ENCODE peak calls at places on chromosome 7, in eight cellular contexts. One of them, this sample, is unnamed.

GRCh38 chr7:5143935-5144903 is 45.8 kb upstream of the WIPI2 start:
- DNase-seq in endothelial cell of umbilical vein: no peak
- DNase-seq in transverse colon: peak
- DNase-seq in small intestine: no peak
- DNase-seq in BJ: no peak
- DNase-seq in tibial nerve: no peak
- DNase-seq in tibial artery: no peak
- DNase-seq in fibroblast of mammary gland: peak
- DNase-seq in this sample: no peak

GRCh38 chr7:95199779-95200558 is 124.4 kb downstream of the PON1 start:
- DNase-seq in tibial nerve: no peak
- DNase-seq in transverse colon: peak
- DNase-seq in tibial artery: no peak
- DNase-seq in fibroblast of mammary gland: peak
- DNase-seq in endothelial cell of umbilical vein: peak
- DNase-seq in small intestine: peak
- DNase-seq in BJ: no peak
- DNase-seq in this sample: no peak

GRCh38 chr7:82729172-82730030 is 285.8 kb upstream of the CACNA2D1 start:
- DNase-seq in transverse colon: no peak
- DNase-seq in tibial artery: no peak
- DNase-seq in tibial nerve: no peak
- DNase-seq in fibroblast of mammary gland: peak
- DNase-seq in BJ: no peak
- DNase-seq in endothelial cell of umbilical vein: peak
- DNase-seq in small intestine: peak
- DNase-seq in this sample: no peak

GRCh38 chr7:119733480-119733879 is 539.5 kb upstream of the KCND2 start:
- DNase-seq in BJ: no peak
- DNase-seq in tibial nerve: no peak
- DNase-seq in transverse colon: no peak
- DNase-seq in endothelial cell of umbilical vein: peak
- DNase-seq in tibial artery: no peak
- DNase-seq in fibroblast of mammary gland: no peak
- DNase-seq in small intestine: no peak
- DNase-seq in this sample: no peak

GRCh38 chr7:112116894-112117293 is 89.3 kb downstream of the DOCK4 start:
- DNase-seq in small intestine: no peak
- DNase-seq in tibial nerve: no peak
- DNase-seq in transverse colon: no peak
- DNase-seq in BJ: no peak
- DNase-seq in tibial artery: no peak
- DNase-seq in endothelial cell of umbilical vein: no peak
- DNase-seq in fibroblast of mammary gland: no peak
- DNase-seq in this sample: no peak

GRCh38 chr7:124462249-124462648 is 303.3 kb downstream of the GPR37 start:
- DNase-seq in endothelial cell of umbilical vein: no peak
- DNase-seq in small intestine: no peak
- DNase-seq in tibial nerve: no peak
- DNase-seq in transverse colon: no peak
- DNase-seq in tibial artery: no peak
- DNase-seq in BJ: peak
- DNase-seq in fibroblast of mammary gland: peak
- DNase-seq in this sample: peak

GRCh38 chr7:43767311-43767710 is 8.8 kb downstream of the BLVRA start:
- DNase-seq in small intestine: no peak
- DNase-seq in fibroblast of mammary gland: no peak
- DNase-seq in endothelial cell of umbilical vein: no peak
- DNase-seq in BJ: no peak
- DNase-seq in transverse colon: no peak
- DNase-seq in tibial nerve: no peak
- DNase-seq in tibial artery: no peak
- DNase-seq in this sample: no peak

GRCh38 chr7:27656724-27657123 is 6.0 kb downstream of the HIBADH start:
- DNase-seq in tibial nerve: no peak
- DNase-seq in transverse colon: no peak
- DNase-seq in BJ: no peak
- DNase-seq in endothelial cell of umbilical vein: no peak
- DNase-seq in tibial artery: no peak
- DNase-seq in fibroblast of mammary gland: no peak
- DNase-seq in small intestine: no peak
- DNase-seq in this sample: no peak

GRCh38 chr7:91940171-91940570 is 491 bp upstream of the AKAP9 start:
- DNase-seq in fibroblast of mammary gland: peak
- DNase-seq in endothelial cell of umbilical vein: peak
- DNase-seq in tibial artery: no peak
- DNase-seq in small intestine: peak
- DNase-seq in transverse colon: peak
- DNase-seq in tibial nerve: no peak
- DNase-seq in BJ: no peak
- DNase-seq in this sample: no peak

GRCh38 chr7:17814058-17814457 is 126.2 kb downstream of the SNX13 start:
- DNase-seq in tibial nerve: no peak
- DNase-seq in fibroblast of mammary gland: no peak
- DNase-seq in small intestine: no peak
- DNase-seq in tibial artery: no peak
- DNase-seq in transverse colon: no peak
- DNase-seq in BJ: no peak
- DNase-seq in endothelial cell of umbilical vein: no peak
- DNase-seq in this sample: no peak

GRCh38 chr7:39733881-39734571 is 110.7 kb downstream of the RALA start:
- DNase-seq in BJ: peak
- DNase-seq in transverse colon: no peak
- DNase-seq in small intestine: peak
- DNase-seq in tibial nerve: no peak
- DNase-seq in fibroblast of mammary gland: peak
- DNase-seq in endothelial cell of umbilical vein: peak
- DNase-seq in tibial artery: no peak
- DNase-seq in this sample: peak

GRCh38 chr7:3154881-3155494 is 111.3 kb upstream of the CARD11 start:
- DNase-seq in tibial artery: no peak
- DNase-seq in endothelial cell of umbilical vein: peak
- DNase-seq in BJ: peak
- DNase-seq in transverse colon: peak
- DNase-seq in fibroblast of mammary gland: peak
- DNase-seq in tibial nerve: no peak
- DNase-seq in small intestine: peak
- DNase-seq in this sample: peak

GRCh38 chr7:76225379-76225778 is 23.7 kb downstream of the SRRM3 start:
- DNase-seq in transverse colon: no peak
- DNase-seq in small intestine: no peak
- DNase-seq in endothelial cell of umbilical vein: peak
- DNase-seq in BJ: no peak
- DNase-seq in tibial artery: no peak
- DNase-seq in fibroblast of mammary gland: peak
- DNase-seq in tibial nerve: no peak
- DNase-seq in this sample: no peak

GRCh38 chr7:155258233-155258575 is 39.5 kb upstream of the INSIG1 start:
- DNase-seq in transverse colon: no peak
- DNase-seq in small intestine: no peak
- DNase-seq in tibial artery: peak
- DNase-seq in BJ: peak
- DNase-seq in tibial nerve: no peak
- DNase-seq in endothelial cell of umbilical vein: peak
- DNase-seq in fibroblast of mammary gland: peak
- DNase-seq in this sample: peak

GRCh38 chr7:99029481-99030144 is 114.3 kb downstream of the SMURF1 start:
- DNase-seq in tibial nerve: no peak
- DNase-seq in BJ: no peak
- DNase-seq in tibial artery: peak
- DNase-seq in small intestine: no peak
- DNase-seq in fibroblast of mammary gland: no peak
- DNase-seq in transverse colon: no peak
- DNase-seq in endothelial cell of umbilical vein: peak
- DNase-seq in this sample: no peak

GRCh38 chr7:130903358-130903974 is 169.5 kb upstream of the KLF14 start:
- DNase-seq in transverse colon: no peak
- DNase-seq in fibroblast of mammary gland: peak
- DNase-seq in tibial artery: no peak
- DNase-seq in small intestine: peak
- DNase-seq in tibial nerve: no peak
- DNase-seq in endothelial cell of umbilical vein: peak
- DNase-seq in BJ: peak
- DNase-seq in this sample: peak

GRCh38 chr7:114026486-114027089 is 107.8 kb upstream of the PPP1R3A start:
- DNase-seq in tibial nerve: no peak
- DNase-seq in fibroblast of mammary gland: peak
- DNase-seq in small intestine: peak
- DNase-seq in tibial artery: no peak
- DNase-seq in endothelial cell of umbilical vein: peak
- DNase-seq in BJ: peak
- DNase-seq in transverse colon: no peak
- DNase-seq in this sample: no peak

GRCh38 chr7:151796871-151797270 is 80.0 kb downstream of the PRKAG2 start:
- DNase-seq in small intestine: no peak
- DNase-seq in tibial nerve: no peak
- DNase-seq in transverse colon: no peak
- DNase-seq in BJ: no peak
- DNase-seq in fibroblast of mammary gland: no peak
- DNase-seq in endothelial cell of umbilical vein: no peak
- DNase-seq in tibial artery: no peak
- DNase-seq in this sample: no peak

GRCh38 chr7:126163647-126164046 is 1089.1 kb downstream of the GRM8 start:
- DNase-seq in transverse colon: no peak
- DNase-seq in small intestine: no peak
- DNase-seq in endothelial cell of umbilical vein: no peak
- DNase-seq in fibroblast of mammary gland: no peak
- DNase-seq in tibial nerve: no peak
- DNase-seq in tibial artery: no peak
- DNase-seq in BJ: no peak
- DNase-seq in this sample: no peak

GRCh38 chr7:111990597-111990996 is 215.6 kb downstream of the DOCK4 start:
- DNase-seq in fibroblast of mammary gland: no peak
- DNase-seq in tibial nerve: no peak
- DNase-seq in transverse colon: no peak
- DNase-seq in BJ: no peak
- DNase-seq in tibial artery: no peak
- DNase-seq in endothelial cell of umbilical vein: no peak
- DNase-seq in small intestine: no peak
- DNase-seq in this sample: no peak

DNA sequence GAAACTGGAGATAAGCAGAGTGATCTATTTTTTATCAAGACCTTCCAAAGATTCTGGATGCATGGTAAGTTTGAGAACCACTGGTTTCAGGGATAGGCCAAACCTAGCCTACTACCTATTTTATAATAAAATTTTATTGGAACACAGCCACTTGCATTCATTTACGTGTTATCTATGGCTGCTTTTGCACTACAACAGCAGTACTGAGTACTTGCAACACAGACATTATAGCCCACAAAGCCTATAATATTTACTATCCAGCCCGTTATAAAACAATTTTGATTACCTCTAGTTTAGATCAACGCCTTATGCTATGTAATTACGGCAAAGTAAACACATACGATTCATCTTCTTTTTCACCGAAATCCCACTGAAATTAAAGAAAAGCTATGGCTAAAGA is 18.4 kb downstream of the STEAP1 start:
- DNase-seq in fibroblast of mammary gland: no peak
- DNase-seq in tibial nerve: no peak
- DNase-seq in endothelial cell of umbilical vein: no peak
- DNase-seq in BJ: no peak
- DNase-seq in tibial artery: no peak
- DNase-seq in small intestine: no peak
- DNase-seq in transverse colon: no peak
- DNase-seq in this sample: no peak
- H3K4me3 ChIP-seq in fibroblast of mammary gland: no peak
- H3K4me3 ChIP-seq in tibial nerve: no peak
- H3K4me3 ChIP-seq in endothelial cell of umbilical vein: no peak
- H3K4me3 ChIP-seq in BJ: no peak
- H3K4me3 ChIP-seq in tibial artery: no peak
- H3K4me3 ChIP-seq in small intestine: no peak
- H3K4me3 ChIP-seq in transverse colon: peak
- H3K4me3 ChIP-seq in this sample: no peak

DNA sequence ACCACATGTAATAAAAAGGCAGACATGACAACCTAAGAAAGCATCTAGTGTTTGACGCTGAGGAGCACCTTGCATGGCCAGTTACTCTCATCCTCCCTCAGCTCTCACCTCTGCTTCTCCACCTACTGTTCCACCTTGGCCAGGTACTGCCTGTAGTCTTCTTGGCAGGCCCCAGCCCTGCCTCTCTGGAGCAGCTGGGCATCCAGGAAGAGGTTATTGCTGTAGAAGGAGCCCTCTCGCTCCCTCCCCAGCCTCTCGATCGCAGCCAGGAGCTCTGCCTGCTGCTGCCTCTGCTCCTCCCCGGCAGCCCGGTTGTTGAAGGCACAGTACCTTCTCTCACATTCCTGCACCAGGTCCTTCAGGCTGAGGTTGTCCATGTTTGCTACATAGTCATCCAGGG is 9.7 kb downstream of the GIMAP5 start:
- DNase-seq in small intestine: no peak
- DNase-seq in endothelial cell of umbilical vein: no peak
- DNase-seq in transverse colon: no peak
- DNase-seq in tibial artery: no peak
- DNase-seq in tibial nerve: no peak
- DNase-seq in BJ: no peak
- DNase-seq in fibroblast of mammary gland: no peak
- DNase-seq in this sample: no peak
- H3K4me3 ChIP-seq in small intestine: no peak
- H3K4me3 ChIP-seq in endothelial cell of umbilical vein: no peak
- H3K4me3 ChIP-seq in transverse colon: no peak
- H3K4me3 ChIP-seq in tibial artery: no peak
- H3K4me3 ChIP-seq in tibial nerve: no peak
- H3K4me3 ChIP-seq in BJ: no peak
- H3K4me3 ChIP-seq in fibroblast of mammary gland: no peak
- H3K4me3 ChIP-seq in this sample: no peak

GRCh38 chr7:138002828-138003189 is 923 bp upstream of the CREB3L2 start:
- DNase-seq in BJ: no peak
- DNase-seq in fibroblast of mammary gland: no peak
- DNase-seq in tibial nerve: no peak
- DNase-seq in transverse colon: no peak
- DNase-seq in tibial artery: no peak
- DNase-seq in small intestine: no peak
- DNase-seq in endothelial cell of umbilical vein: no peak
- DNase-seq in this sample: no peak
- H3K4me3 ChIP-seq in BJ: no peak
- H3K4me3 ChIP-seq in fibroblast of mammary gland: no peak
- H3K4me3 ChIP-seq in tibial nerve: no peak
- H3K4me3 ChIP-seq in transverse colon: peak
- H3K4me3 ChIP-seq in tibial artery: no peak
- H3K4me3 ChIP-seq in small intestine: no peak
- H3K4me3 ChIP-seq in endothelial cell of umbilical vein: no peak
- H3K4me3 ChIP-seq in this sample: no peak

GRCh38 chr7:54882694-54883093 is 123.7 kb upstream of the SEC61G start:
- DNase-seq in endothelial cell of umbilical vein: no peak
- DNase-seq in tibial nerve: no peak
- DNase-seq in small intestine: no peak
- DNase-seq in tibial artery: no peak
- DNase-seq in transverse colon: no peak
- DNase-seq in BJ: no peak
- DNase-seq in fibroblast of mammary gland: no peak
- DNase-seq in this sample: no peak

GRCh38 chr7:54885285-54885684 is 126.3 kb upstream of the SEC61G start:
- DNase-seq in fibroblast of mammary gland: no peak
- DNase-seq in endothelial cell of umbilical vein: no peak
- DNase-seq in BJ: no peak
- DNase-seq in transverse colon: no peak
- DNase-seq in tibial artery: no peak
- DNase-seq in small intestine: no peak
- DNase-seq in tibial nerve: no peak
- DNase-seq in this sample: no peak

GRCh38 chr7:54888736-54889082 is 129.7 kb upstream of the SEC61G start:
- DNase-seq in tibial artery: no peak
- DNase-seq in tibial nerve: no peak
- DNase-seq in small intestine: no peak
- DNase-seq in fibroblast of mammary gland: peak
- DNase-seq in endothelial cell of umbilical vein: no peak
- DNase-seq in transverse colon: no peak
- DNase-seq in BJ: no peak
- DNase-seq in this sample: no peak

GRCh38 chr7:54888067-54888735 is 129.2 kb upstream of the SEC61G start:
- DNase-seq in small intestine: peak
- DNase-seq in fibroblast of mammary gland: peak
- DNase-seq in endothelial cell of umbilical vein: no peak
- DNase-seq in tibial artery: no peak
- DNase-seq in BJ: no peak
- DNase-seq in tibial nerve: no peak
- DNase-seq in transverse colon: no peak
- DNase-seq in this sample: no peak
- H3K4me3 ChIP-seq in small intestine: no peak
- H3K4me3 ChIP-seq in fibroblast of mammary gland: peak
- H3K4me3 ChIP-seq in endothelial cell of umbilical vein: no peak
- H3K4me3 ChIP-seq in tibial artery: peak
- H3K4me3 ChIP-seq in BJ: peak
- H3K4me3 ChIP-seq in tibial nerve: no peak
- H3K4me3 ChIP-seq in transverse colon: peak
- H3K4me3 ChIP-seq in this sample: peak

This sample was measured in skeletal muscle cell.